ENCODE peak calls at places on chromosome 7, in ten cellular contexts. W, X, A, N, T, F, H, U, G and K are unnamed samples.

GRCh38 chr7:34191766-34192550 is 286.6 kb downstream of the BMPER start:
- DNase-seq in A (no peak), T (peak; percentile 19), X (no peak), W (no peak), U (no peak), F (no peak), H (no peak), N (no peak), G (no peak), K (no peak)

GRCh38 chr7:93938293-93938692 is 16.8 kb downstream of the GNG11 start:
- DNase-seq in X (no peak), T (no peak), N (no peak), W (no peak), U (no peak), H (no peak), G (no peak), A (no peak), F (no peak), K (no peak)

GRCh38 chr7:100675581-100676350 is 2.2 kb downstream of the GNB2 start:
- DNase-seq in T (peak; percentile 70), W (no peak), X (peak; percentile 12), F (no peak), U (peak; percentile 79), N (peak; percentile 70), G (peak; percentile 18), H (peak; percentile 66), A (peak; percentile 33), K (peak; percentile 91)

GRCh38 chr7:150685219-150686029 is at the start of gene GIMAP2:
- DNase-seq in T (peak; percentile 32), W (no peak), U (no peak), G (no peak), H (peak; percentile 21), N (no peak), A (no peak), F (no peak), X (no peak), K (peak; percentile 60)

GRCh38 chr7:155412416-155413253 is 45.3 kb upstream of the EN2 start:
- DNase-seq in A (peak; percentile 77), N (no peak), W (no peak), X (no peak), U (peak; percentile 14), H (peak; percentile 47), T (peak; percentile 31), F (no peak), G (no peak), K (peak; percentile 86)

GRCh38 chr7:64947252-64948000 is 43.4 kb downstream of the ZNF117 start:
- DNase-seq in F (no peak), W (no peak), U (no peak), A (peak; percentile 2), N (no peak), H (no peak), T (no peak), G (no peak), X (no peak), K (no peak)

GRCh38 chr7:111108526-111108925 is 17.6 kb downstream of the LRRN3 start:
- DNase-seq in W (no peak), H (peak; percentile 75), T (peak; percentile 81), N (no peak), X (no peak), F (no peak), G (no peak), U (no peak), A (no peak), K (no peak)

GRCh38 chr7:132437730-132438129 is 138.5 kb downstream of the PLXNA4 start:
- DNase-seq in U (no peak), T (no peak), N (no peak), A (no peak), H (no peak), F (no peak), G (no peak), X (no peak), W (no peak), K (no peak)

GRCh38 chr7:77242535-77242934 is 42.9 kb upstream of the FGL2 start:
- DNase-seq in W (no peak), X (no peak), H (no peak), T (no peak), A (no peak), F (no peak), N (no peak), U (no peak), G (no peak), K (no peak)

GRCh38 chr7:28623863-28624262 is 211.5 kb downstream of the CREB5 start:
- DNase-seq in H (peak; percentile 5), A (no peak), W (no peak), G (no peak), F (no peak), X (no peak), U (no peak), T (peak; percentile 14), N (no peak), K (no peak)

GRCh38 chr7:14902589-14902963 is at the start of gene DGKB:
- DNase-seq in X (no peak), G (no peak), W (no peak), T (peak; percentile 30), U (no peak), N (no peak), A (no peak), H (peak; percentile 35), F (peak; percentile 22), K (no peak)

GRCh38 chr7:108526768-108527017 is 758 bp upstream of the PNPLA8 start:
- DNase-seq in G (no peak), W (no peak), U (no peak), H (no peak), T (no peak), N (no peak), X (no peak), F (no peak), A (no peak), K (no peak)

GRCh38 chr7:4820968-4821471 is 40.8 kb downstream of the PAPOLB start:
- DNase-seq in A (no peak), N (no peak), X (no peak), G (no peak), H (no peak), F (no peak), W (no peak), U (no peak), T (no peak), K (no peak)

GRCh38 chr7:43880596-43880995 is 11.3 kb upstream of the MRPS24 start:
- DNase-seq in G (no peak), T (no peak), F (no peak), N (no peak), H (no peak), U (no peak), X (no peak), A (no peak), W (no peak), K (no peak)

GRCh38 chr7:140924019-140924820 is 509 bp downstream of the BRAF start:
- DNase-seq in H (peak; percentile 56), N (peak; percentile 59), X (no peak), A (peak; percentile 74), U (peak; percentile 55), F (peak; percentile 29), W (peak; percentile 84), G (peak; percentile 16), T (peak; percentile 61), K (peak; percentile 85)

GRCh38 chr7:18694911-18695310 is 199.4 kb downstream of the HDAC9 start:
- DNase-seq in X (no peak), A (no peak), F (no peak), H (no peak), G (no peak), W (no peak), T (no peak), N (no peak), U (no peak), K (no peak)

GRCh38 chr7:18693826-18694225 is 198.3 kb downstream of the HDAC9 start:
- DNase-seq in G (no peak), N (no peak), F (no peak), U (no peak), H (no peak), T (peak; percentile 60), X (no peak), A (no peak), W (no peak), K (no peak)

GRCh38 chr7:18693401-18693800 is 197.9 kb downstream of the HDAC9 start:
- DNase-seq in F (peak; percentile 69), X (peak; percentile 59), T (peak; percentile 94), G (peak; percentile 63), A (peak; percentile 16), W (no peak), H (peak; percentile 97), U (no peak), N (no peak), K (no peak)

GRCh38 chr7:18698258-18698734 is 202.7 kb downstream of the HDAC9 start:
- DNase-seq in F (no peak), N (no peak), G (no peak), T (no peak), H (no peak), X (no peak), A (no peak), U (no peak), W (no peak), K (no peak)

GRCh38 chr7:18694484-18694883 is 198.9 kb downstream of the HDAC9 start:
- DNase-seq in X (no peak), G (no peak), H (no peak), U (no peak), W (no peak), N (no peak), F (no peak), T (no peak), A (no peak), K (no peak)
- TF ChIP-seq CTCF in X (no peak), G (no peak), H (no peak), U (no peak), W (no peak), N (no peak), F (no peak), T (no peak), A (no peak), K (no peak)

DNA sequence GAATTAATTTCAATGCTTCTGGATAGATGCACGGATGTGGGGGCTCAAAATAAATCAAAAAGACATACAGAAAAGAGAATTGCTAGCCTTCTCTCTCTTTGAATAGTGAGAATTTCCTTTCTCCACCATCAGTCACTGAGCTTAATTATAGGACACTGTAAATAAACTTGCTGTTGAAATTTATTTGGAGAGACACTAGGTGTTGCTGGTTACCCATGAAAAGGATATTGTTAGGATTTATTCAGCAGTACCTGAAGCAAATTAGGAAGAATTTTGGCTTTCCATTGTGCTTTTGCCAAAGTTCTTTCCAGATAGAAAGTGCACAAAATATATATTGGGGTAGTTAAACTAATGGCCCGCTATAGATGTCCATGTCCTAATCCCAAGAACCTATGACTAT is 27.6 kb downstream of the GCC1 start:
- DNase-seq in T (no peak), H (peak; percentile 13), G (no peak), W (no peak), N (no peak), U (no peak), X (no peak), A (no peak), F (no peak), K (no peak)
- TF ChIP-seq CTCF in T (peak; percentile 12), H (no peak), G (no peak), W (no peak), N (no peak), U (no peak), X (no peak), A (no peak), F (no peak), K (no peak)

GRCh38 chr7:50268223-50268622 is 36.3 kb upstream of the IKZF1 start:
- DNase-seq in G (no peak), H (no peak), A (no peak), U (no peak), T (no peak), F (no peak), X (no peak), N (no peak), W (no peak), K (no peak)
- TF ChIP-seq CTCF in G (no peak), H (no peak), A (no peak), U (no peak), T (no peak), F (no peak), X (no peak), N (no peak), W (no peak), K (no peak)

GRCh38 chr7:11486271-11486670 is 345.7 kb downstream of the THSD7A start:
- DNase-seq in F (no peak), W (no peak), N (no peak), T (peak; percentile 3), A (no peak), H (peak; percentile 58), U (no peak), G (no peak), X (no peak), K (no peak)
- TF ChIP-seq CTCF in F (no peak), W (no peak), N (no peak), T (peak; percentile 22), A (no peak), H (peak; percentile 52), U (no peak), G (no peak), X (no peak), K (no peak)